ENCODE peak calls at places on chromosomes 1 and 21, in eight cellular contexts. I, A, K, F, H, R, U and G are unnamed samples.

GRCh38 chr1:192862271-192862670 is 53.4 kb downstream of the RGS2 start:
- DNase-seq in I (no peak), K (no peak), F (no peak), H (no peak), A (no peak), R (no peak), U (no peak), G (no peak)

GRCh38 chr1:11650331-11650991 is 3.8 kb downstream of the FBXO2 start:
- DNase-seq in R (peak; percentile 94), K (peak; percentile 79), F (peak; percentile 86), H (peak; percentile 76), A (peak; percentile 92), I (peak; percentile 57), U (peak; percentile 49), G (peak; percentile 93)

GRCh38 chr21:24395320-24395933 is 1211.9 kb downstream of the MRPL39 start:
- DNase-seq in R (no peak), K (no peak), H (no peak), F (no peak), I (no peak), U (no peak), A (no peak), G (no peak)

GRCh38 chr1:168957818-168958217 is 148.7 kb upstream of the ATP1B1 start:
- DNase-seq in U (no peak), K (no peak), I (no peak), F (no peak), H (no peak), A (no peak), R (no peak), G (no peak)

GRCh38 chr1:243798726-243799125 is 51.3 kb downstream of the AKT3 start:
- DNase-seq in R (no peak), U (no peak), I (peak; percentile 59), F (no peak), A (no peak), K (no peak), H (no peak), G (no peak)

GRCh38 chr21:42566524-42567180 is 53.0 kb downstream of the SLC37A1 start:
- DNase-seq in H (no peak), F (no peak), K (no peak), R (peak; percentile 77), I (no peak), A (peak; percentile 57), U (peak; percentile 13), G (peak; percentile 58)

GRCh38 chr1:226201029-226201593 is 14.6 kb upstream of the ACBD3 start:
- DNase-seq in R (no peak), A (no peak), H (no peak), U (no peak), F (peak; percentile 65), K (peak; percentile 79), I (no peak), G (no peak)

GRCh38 chr21:28216976-28217523 is 775.6 kb downstream of the LTN1 start:
- DNase-seq in F (no peak), R (no peak), A (no peak), K (no peak), H (no peak), U (no peak), I (no peak), G (no peak)

GRCh38 chr21:42733037-42733632 is 79.7 kb downstream of the PDE9A start:
- DNase-seq in R (no peak), I (no peak), U (no peak), H (no peak), A (no peak), K (no peak), F (no peak), G (no peak)

GRCh38 chr1:115893545-115893944 is 52.6 kb upstream of the NHLH2 start:
- DNase-seq in R (no peak), F (no peak), H (no peak), I (no peak), U (no peak), A (no peak), K (no peak), G (no peak)

GRCh38 chr1:10891081-10891480 is 94.6 kb upstream of the CASZ1 start:
- DNase-seq in R (no peak), H (no peak), I (no peak), K (no peak), A (no peak), U (no peak), F (no peak), G (no peak)

GRCh38 chr1:172273668-172274396 is 146.7 kb upstream of the C1orf105 start:
- DNase-seq in H (no peak), A (no peak), R (no peak), U (no peak), I (no peak), F (no peak), K (no peak), G (no peak)

GRCh38 chr1:244303610-244303969 is 148.1 kb downstream of the ADSS2 start:
- DNase-seq in R (no peak), U (no peak), K (no peak), I (no peak), H (no peak), A (no peak), F (no peak), G (no peak)

GRCh38 chr1:10759413-10760200 is 36.8 kb downstream of the CASZ1 start:
- DNase-seq in H (no peak), A (no peak), K (no peak), U (no peak), R (no peak), F (no peak), I (no peak), G (no peak)

GRCh38 chr21:41326414-41327080 is 9.9 kb downstream of the FAM3B start:
- DNase-seq in H (no peak), A (no peak), I (no peak), R (no peak), U (no peak), K (no peak), F (no peak), G (no peak)

GRCh38 chr1:211332036-211332616 is 5.5 kb downstream of the TRAF5 start:
- DNase-seq in U (no peak), I (no peak), F (peak; percentile 17), K (no peak), H (no peak), A (no peak), R (no peak), G (no peak)

GRCh38 chr1:27111771-27112573 is 43.0 kb downstream of the SLC9A1 start:
- DNase-seq in F (no peak), I (peak; percentile 65), H (peak; percentile 69), A (peak; percentile 85), R (peak; percentile 93), K (peak; percentile 80), U (peak; percentile 94), G (peak; percentile 93)

DNA sequence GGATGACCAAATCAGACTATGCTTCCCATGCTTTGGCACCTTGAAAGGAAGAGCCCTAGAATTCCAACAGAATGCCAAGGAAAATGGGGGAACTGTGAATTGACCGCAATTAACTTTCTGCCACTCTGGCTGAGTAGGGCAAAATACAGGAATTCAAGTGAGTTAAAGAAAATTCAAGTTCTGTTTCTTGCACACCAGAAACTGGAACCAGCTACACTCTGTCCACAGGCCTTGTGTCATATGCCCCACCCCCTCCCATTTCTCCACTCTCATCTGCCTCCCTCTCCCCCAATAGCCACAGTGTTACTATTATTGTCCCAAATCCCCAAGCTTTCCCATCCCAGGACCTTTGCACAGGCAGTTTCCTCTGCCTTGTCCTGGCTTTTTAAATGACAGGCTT is 4.2 kb upstream of the STK40 start:
- DNase-seq in R (no peak), K (peak; percentile 48), A (no peak), H (no peak), F (no peak), U (no peak), I (no peak), G (peak; percentile 22)
- H3K9me3 ChIP-seq in R (no peaks in the 10 kb centered on the region), K (no peaks in the 10 kb centered on the region), A (no peaks in the 10 kb centered on the region), H (no peaks in the 10 kb centered on the region), F (no peaks in the 10 kb centered on the region), U (no peaks in the 10 kb centered on the region), I (no peaks in the 10 kb centered on the region), G (no peaks in the 10 kb centered on the region)

DNA sequence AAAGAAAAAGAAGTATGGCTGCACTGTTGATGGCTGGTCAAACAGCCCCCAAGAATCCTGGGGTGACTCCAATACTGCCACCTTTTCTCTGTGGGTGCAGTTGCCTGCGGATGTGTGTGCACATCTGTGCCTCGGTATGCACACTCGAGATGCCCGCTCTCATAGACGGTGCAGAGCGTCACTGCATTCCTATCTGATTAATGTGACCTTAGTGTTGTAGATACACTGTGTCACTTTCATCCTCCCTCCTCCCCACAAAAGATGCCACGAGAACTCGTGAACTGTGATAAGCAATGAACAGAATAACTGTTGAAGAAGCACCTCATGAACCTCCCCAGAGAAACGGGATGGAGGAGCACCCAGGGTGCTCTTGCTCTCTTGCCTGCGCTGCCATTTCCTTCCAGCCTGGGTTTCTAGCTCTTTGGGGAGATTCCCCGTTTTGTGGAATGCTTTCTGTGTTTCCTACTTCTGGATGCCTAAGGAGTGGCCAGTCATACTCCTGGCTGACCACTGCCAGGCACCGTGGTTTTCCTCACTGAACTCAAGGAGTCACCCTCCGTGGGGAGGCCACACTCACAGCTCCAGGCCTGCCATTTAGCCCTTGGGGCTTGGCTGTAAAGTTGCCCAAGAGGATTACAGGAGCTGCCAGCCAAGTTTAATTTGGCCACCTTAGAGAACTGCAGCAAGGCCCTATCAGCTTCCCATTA is 32.0 kb downstream of the NTPCR start:
- DNase-seq in F (no peak), A (no peak), H (no peak), I (no peak), K (no peak), U (no peak), R (no peak), G (no peak)
- H3K27ac ChIP-seq in F (no peak overlapping the region), A (no peak overlapping the region), H (no peak overlapping the region), I (no peak overlapping the region), K (no peak overlapping the region), U (no peak overlapping the region), R (no peak overlapping the region), G (no peak overlapping the region)

GRCh38 chr1:227661495-227661894 is 73.6 kb downstream of the JMJD4 start:
- DNase-seq in A (no peak), I (no peak), H (no peak), U (no peak), K (no peak), R (no peak), F (no peak), G (no peak)

GRCh38 chr1:227662933-227663332 is 72.2 kb downstream of the JMJD4 start:
- DNase-seq in U (no peak), R (no peak), A (no peak), I (no peak), K (no peak), H (no peak), F (no peak), G (no peak)

DNA sequence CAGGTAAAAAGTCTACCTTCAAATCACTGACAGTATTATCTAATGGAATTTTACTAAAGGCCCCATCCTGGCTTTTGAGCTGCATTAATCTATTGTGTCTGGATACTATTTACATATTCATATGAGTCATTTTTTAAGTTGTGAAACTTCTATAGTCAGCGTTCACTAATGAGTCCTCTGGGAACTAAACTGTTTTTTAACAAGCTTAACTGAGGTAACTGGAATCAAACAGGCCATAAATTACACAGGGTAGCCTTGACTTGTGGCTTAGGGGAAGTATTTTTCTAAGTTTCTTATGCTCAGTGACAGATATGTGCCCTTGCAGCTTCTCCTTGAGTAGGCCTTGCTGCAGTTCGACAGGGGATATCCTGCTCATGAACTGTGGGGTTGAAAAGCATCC is 68.8 kb downstream of the JMJD4 start:
- DNase-seq in H (no peak), K (no peak), U (no peak), R (no peak), F (no peak), I (no peak), A (no peak), G (no peak)
- H3K9me3 ChIP-seq in H (peaks cover 51% of the 10 kb centered on the region), K (peaks cover 37% of the 10 kb centered on the region), U (no peaks in the 10 kb centered on the region), R (peaks cover 100% of the 10 kb centered on the region), F (peaks cover 72% of the 10 kb centered on the region), I (peaks cover 93% of the 10 kb centered on the region), A (peaks cover 93% of the 10 kb centered on the region), G (peaks cover 30% of the 10 kb centered on the region)

GRCh38 chr1:51453010-51453409 is 66.1 kb downstream of the EPS15 start:
- DNase-seq in A (no peak), F (no peak), R (no peak), K (no peak), H (no peak), I (no peak), U (no peak), G (no peak)

GRCh38 chr1:51454554-51454953 is 64.5 kb downstream of the EPS15 start:
- DNase-seq in U (no peak), I (no peak), K (no peak), H (no peak), F (no peak), A (no peak), R (no peak), G (no peak)
- H3K27ac ChIP-seq in U (no peak overlapping the region), I (no peak overlapping the region), K (no peak overlapping the region), H (no peak overlapping the region), F (no peak overlapping the region), A (no peak overlapping the region), R (no peak overlapping the region), G (no peak overlapping the region)